ENCODE peak calls at places on chromosomes 3 and 15, in seven cellular contexts. F, V, T, C, X, I and S are unnamed samples.
A peak's percentile ranks its signal among the peaks of the same experiment; 100 is the strongest.

GRCh38 chr15:31263751-31264533 is 62.7 kb upstream of the KLF13 start:
- DNase-seq in T (no peak), C (peak; percentile 74), V (peak; percentile 7), F (no peak), X (peak; percentile 80), I (no peak), S (peak; percentile 38)

GRCh38 chr15:69034352-69034751 is 19.9 kb downstream of the NOX5 start:
- DNase-seq in V (no peak), C (no peak), T (no peak), F (no peak), I (no peak), X (no peak), S (no peak)

GRCh38 chr3:189714991-189715961 is 84.1 kb downstream of the TP63 start:
- DNase-seq in T (peak; percentile 11), F (no peak), I (no peak), C (no peak), V (no peak), X (no peak), S (no peak)

GRCh38 chr3:179181021-179181472 is 32.9 kb downstream of the PIK3CA start:
- DNase-seq in T (peak; percentile 21), X (no peak), C (no peak), V (no peak), I (no peak), F (no peak), S (no peak)

GRCh38 chr3:120428904-120429303 is 21.9 kb downstream of the FSTL1 start:
- DNase-seq in X (no peak), F (no peak), C (no peak), V (no peak), I (no peak), T (no peak), S (no peak)

GRCh38 chr3:194961555-194961954 is 275.9 kb downstream of the FAM43A start:
- DNase-seq in F (no peak), X (no peak), I (no peak), V (no peak), T (no peak), C (no peak), S (no peak)

GRCh38 chr3:140093742-140094141 is 158.8 kb downstream of the CLSTN2 start:
- DNase-seq in V (no peak), C (peak; percentile 81), F (peak; percentile 90), X (peak; percentile 84), I (no peak), T (no peak), S (peak; percentile 37)

GRCh38 chr3:16311960-16312451 is 47.0 kb downstream of the OXNAD1 start:
- DNase-seq in T (no peak), F (no peak), I (no peak), X (peak; percentile 10), C (peak; percentile 45), V (no peak), S (no peak)

GRCh38 chr3:129106320-129106719 is 15.3 kb downstream of the RAB43 start:
- DNase-seq in I (no peak), X (no peak), V (peak; percentile 25), T (no peak), C (no peak), F (peak; percentile 27), S (no peak)

GRCh38 chr3:188918086-188918485 is 253.7 kb upstream of the TPRG1 start:
- DNase-seq in T (no peak), X (no peak), V (no peak), C (no peak), I (no peak), F (no peak), S (no peak)

GRCh38 chr15:35692256-35692867 is 146.4 kb upstream of the DPH6 start:
- DNase-seq in C (no peak), T (no peak), V (no peak), I (no peak), F (no peak), X (no peak), S (no peak)

GRCh38 chr3:53188720-53189119 is 27.7 kb downstream of the PRKCD start:
- DNase-seq in X (no peak), T (no peak), C (no peak), V (no peak), F (no peak), I (no peak), S (no peak)

GRCh38 chr3:31917303-31917903 is 63.7 kb downstream of the OSBPL10 start:
- DNase-seq in V (no peak), T (peak; percentile 26), C (no peak), X (no peak), I (no peak), F (no peak), S (no peak)

GRCh38 chr3:30689202-30689641 is 82.8 kb downstream of the TGFBR2 start:
- DNase-seq in I (no peak), X (peak; percentile 49), F (peak; percentile 63), T (no peak), V (no peak), C (no peak), S (peak; percentile 40)

GRCh38 chr3:13891492-13892073 is 11.7 kb upstream of the WNT7A start:
- DNase-seq in I (no peak), V (no peak), C (no peak), F (no peak), T (no peak), X (no peak), S (no peak)

GRCh38 chr3:152121292-152121654 is 147.5 kb upstream of the MBNL1 start:
- DNase-seq in T (no peak), C (no peak), V (no peak), F (no peak), I (no peak), X (no peak), S (no peak)

GRCh38 chr3:58000713-58001467 is 7.3 kb upstream of the FLNB start:
- DNase-seq in V (no peak), I (no peak), X (no peak), T (no peak), F (no peak), C (no peak), S (no peak)

DNA sequence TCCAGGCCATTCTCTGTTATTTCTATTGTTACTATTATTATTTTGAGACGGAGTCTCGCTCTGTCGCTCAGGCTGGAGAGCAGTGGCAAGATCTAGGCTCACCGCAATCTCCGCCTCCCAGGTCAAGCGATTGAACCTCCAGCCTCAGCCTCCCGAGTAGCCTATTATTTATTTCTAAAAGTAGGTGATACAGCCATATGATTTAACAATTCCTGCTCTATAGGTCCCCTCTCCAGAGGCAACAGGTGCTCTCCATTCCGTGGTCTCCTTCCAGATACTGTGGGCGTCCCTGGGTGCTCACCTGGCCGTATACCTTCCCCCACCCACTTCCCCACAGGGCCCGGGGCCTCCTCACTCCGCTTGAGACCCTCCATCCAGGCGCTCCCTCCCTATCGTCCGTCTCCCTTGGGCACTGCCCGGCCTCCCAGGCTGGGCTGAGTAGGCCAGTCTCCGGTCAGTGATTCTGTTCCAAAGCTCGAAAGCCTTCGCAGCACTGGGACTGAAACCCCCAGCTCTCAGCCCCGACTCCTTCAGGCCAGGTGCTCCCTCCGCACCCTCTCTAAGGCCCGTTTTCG is 708 bp upstream of the PTPN23 start:
- DNase-seq in X (no peak), I (no peak), V (no peak), F (no peak), T (no peak), C (peak; percentile 18), S (no peak)
- TF ChIP-seq CTCF in X (no peak), I (no peak), V (no peak), F (no peak), T (no peak), C (peak; percentile 6), S (no peak)

GRCh38 chr15:81296218-81296617 is 27.7 kb downstream of the STARD5 start:
- DNase-seq in C (no peak), V (no peak), T (no peak), F (no peak), I (no peak), X (no peak), S (no peak)
- TF ChIP-seq CTCF in C (no peak), V (no peak), T (no peak), F (no peak), I (no peak), X (no peak), S (no peak)

GRCh38 chr15:63481105-63481810 is 23.1 kb upstream of the USP3 start:
- DNase-seq in I (no peak), V (no peak), C (no peak), F (no peak), X (no peak), T (no peak), S (no peak)
- TF ChIP-seq CTCF in I (no peak), V (no peak), C (no peak), F (no peak), X (no peak), T (no peak), S (no peak)

DNA sequence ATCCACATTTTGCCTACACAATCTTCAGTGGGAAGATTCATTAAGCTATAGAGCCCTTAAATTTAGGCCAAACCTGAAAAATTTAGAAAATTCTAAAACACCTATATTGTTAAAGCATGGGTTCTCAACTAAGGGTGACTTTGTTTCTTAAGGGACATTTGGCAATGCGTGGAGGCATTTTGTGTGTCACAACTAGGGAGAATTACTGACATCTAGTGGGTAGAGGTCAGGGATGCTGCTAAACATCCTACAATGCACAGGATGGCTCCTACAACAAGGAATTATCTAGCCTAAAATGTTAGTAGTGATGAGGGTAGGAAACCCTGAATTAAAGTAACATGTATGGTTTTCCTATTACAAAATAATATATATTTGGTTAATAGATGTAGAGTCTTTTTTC is 55.8 kb downstream of the TBC1D5 start:
- DNase-seq in F (peak; percentile 17), V (no peak), I (no peak), X (no peak), C (no peak), T (no peak), S (no peak)
- TF ChIP-seq CTCF in F (peak; percentile 73), V (no peak), I (peak; percentile 9), X (no peak), C (peak; percentile 34), T (peak; percentile 22), S (no peak)

GRCh38 chr3:27325419-27325818 is 43.8 kb downstream of the NEK10 start:
- DNase-seq in T (no peak), V (no peak), I (no peak), F (no peak), C (no peak), X (no peak), S (no peak)
- TF ChIP-seq CTCF in T (no peak), V (no peak), I (no peak), F (peak; percentile 3), C (no peak), X (no peak), S (no peak)

DNA sequence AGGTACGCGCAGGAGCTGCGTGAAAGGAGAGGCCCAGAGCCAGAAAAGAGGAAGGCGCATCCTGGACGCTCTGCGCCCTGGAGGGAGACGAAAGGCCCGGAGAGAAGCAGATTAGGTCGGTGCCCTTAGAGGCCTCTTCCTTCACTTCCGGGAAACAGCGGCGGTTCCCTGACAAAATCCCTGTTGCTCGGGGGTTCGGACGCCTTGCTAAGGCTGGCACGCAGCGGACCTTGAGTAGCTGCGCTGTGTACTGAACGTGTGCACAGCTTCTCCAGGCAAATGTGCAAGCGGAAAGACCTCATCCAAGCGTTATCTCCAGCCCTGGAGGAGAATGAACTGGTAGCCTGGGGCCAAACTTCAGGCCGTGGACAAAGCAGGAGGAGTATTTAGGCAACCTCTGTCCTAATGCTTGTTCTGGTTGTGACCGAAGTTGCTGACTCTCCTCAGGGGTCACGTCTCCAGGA is 3.0 kb upstream of the SOX14 start:
- DNase-seq in T (peak; percentile 8), V (peak; percentile 19), X (no peak), F (no peak), C (no peak), I (no peak), S (no peak)
- TF ChIP-seq CTCF in T (no peak), V (no peak), X (no peak), F (no peak), C (no peak), I (no peak), S (no peak)